ENCODE peak calls at places on chromosomes 5 and 9, in five cellular contexts. T is stimulated activated CD4-positive, alpha-beta T cell treated with anti-CD3 and anti-CD28 coated beads, Interleukin-12 subunit alpha, Interleukin-12 subunit beta, amount 100 ng/mL, for 24 hours; F is endothelial cell; W is activated gamma-delta T cell treated with Interleukin-2 at 50 U/mL for 16 hours; R is EH. H is an unnamed sample.
A peak's percentile ranks its signal among the peaks of the same experiment; 100 is the strongest.

GRCh38 chr5:151072234-151073025 is 8.4 kb downstream of the TNIP1 start:
- DNase-seq in F (no peak), R (peak; percentile 90), T (no peak), W (no peak), H (peak; percentile 89)

GRCh38 chr5:92309336-92309991 is 926.3 kb upstream of the ARRDC3 start:
- DNase-seq in W (no peak), T (no peak), R (peak; percentile 50), F (no peak), H (peak; percentile 59)

GRCh38 chr5:122291000-122291592 is 20.9 kb upstream of the SNCAIP start:
- DNase-seq in W (no peak), R (peak; percentile 21), F (no peak), T (no peak), H (no peak)

GRCh38 chr5:60366489-60366888 is 333.5 kb downstream of the DEPDC1B start:
- DNase-seq in F (no peak), T (no peak), W (no peak), R (peak; percentile 13), H (no peak)

GRCh38 chr5:43485406-43485805 is 1.7 kb upstream of the TMEM267 start:
- DNase-seq in W (no peak), F (no peak), T (no peak), R (no peak), H (peak; percentile 6)

GRCh38 chr5:111502976-111503375 is 9.4 kb downstream of the STARD4 start:
- DNase-seq in W (no peak), R (peak; percentile 64), F (no peak), T (no peak), H (peak; percentile 67)

GRCh38 chr5:122831984-122832383 is 13.4 kb upstream of the SNX24 start:
- DNase-seq in F (no peak), W (no peak), R (no peak), T (no peak), H (no peak)

GRCh38 chr9:133134419-133135190 is 13.6 kb upstream of the RALGDS start:
- DNase-seq in R (no peak), W (no peak), F (no peak), T (no peak), H (no peak)

GRCh38 chr9:137028281-137029057 is 432 bp upstream of the ABCA2 start:
- DNase-seq in W (peak; percentile 60), R (peak; percentile 61), F (peak; percentile 65), T (peak; percentile 53), H (peak; percentile 35)

GRCh38 chr5:57207681-57208080 is 33.8 kb downstream of the GPBP1 start:
- DNase-seq in T (no peak), R (no peak), F (no peak), W (no peak), H (no peak)

GRCh38 chr9:98303556-98304125 is 48.2 kb upstream of the TBC1D2 start:
- DNase-seq in F (no peak), W (no peak), T (no peak), R (no peak), H (no peak)

GRCh38 chr9:4382722-4383317 is 83.0 kb upstream of the GLIS3 start:
- DNase-seq in R (peak; percentile 48), T (no peak), W (no peak), F (peak; percentile 18), H (peak; percentile 38)

GRCh38 chr9:121842612-121842978 is 191.2 kb downstream of the DAB2IP start:
- DNase-seq in F (no peak), T (no peak), R (peak; percentile 84), W (no peak), H (peak; percentile 78)

GRCh38 chr5:20949636-20950035 is 961.6 kb upstream of the CDH18 start:
- DNase-seq in W (no peak), F (no peak), T (no peak), R (no peak), H (peak; percentile 12)

GRCh38 chr5:58080573-58080972 is 379.3 kb downstream of the PLK2 start:
- DNase-seq in T (no peak), R (peak; percentile 49), W (no peak), F (no peak), H (peak; percentile 66)

GRCh38 chr5:18220631-18221030 is 586.4 kb downstream of the TAF11L14 start:
- DNase-seq in F (no peak), W (no peak), T (no peak), R (no peak), H (peak; percentile 0)

GRCh38 chr5:72951850-72952468 is 3.9 kb upstream of the FCHO2 start:
- DNase-seq in W (no peak), T (no peak), R (peak; percentile 83), F (no peak), H (peak; percentile 87)

GRCh38 chr5:41412496-41412895 is 97.9 kb downstream of the PLCXD3 start:
- DNase-seq in W (no peak), F (no peak), R (no peak), T (no peak), H (no peak)

GRCh38 chr5:166651234-166651633 is 1640.2 kb upstream of the WWC1 start:
- DNase-seq in F (no peak), R (no peak), T (no peak), W (no peak), H (no peak)

GRCh38 chr5:139708877-139709586 is 60.9 kb downstream of the CXXC5 start:
- DNase-seq in R (peak; percentile 90), W (no peak), F (peak; percentile 44), T (no peak), H (peak; percentile 56)

GRCh38 chr9:85727500-85727899 is 14.3 kb downstream of the AGTPBP1 start:
- DNase-seq in T (no peak), W (no peak), R (no peak), F (no peak), H (no peak)

GRCh38 chr5:143318833-143319232 is 84.7 kb downstream of the NR3C1 start:
- DNase-seq in R (no peak), F (no peak), T (no peak), W (no peak), H (no peak)

GRCh38 chr9:91282292-91282691 is 79.4 kb downstream of the AUH start:
- DNase-seq in F (no peak), T (no peak), W (no peak), R (peak; percentile 41), H (peak; percentile 69)

GRCh38 chr5:9268226-9268625 is 277.6 kb downstream of the SEMA5A start:
- DNase-seq in F (no peak), W (no peak), T (no peak), R (no peak), H (peak; percentile 23)

GRCh38 chr9:91839926-91840464 is 110.0 kb downstream of the ROR2 start:
- DNase-seq in R (no peak), F (no peak), T (no peak), W (no peak), H (no peak)